ENCODE peak calls at places on chromosomes 4 and X, in four cellular contexts. One of them, this sample, is unnamed.

GRCh38 chrX:39725114-39725513 is 372.6 kb downstream of the BCOR start:
- DNase-seq in NCI-H2029 treated with DMSO at 0.1 percent for 48 hours: no peak
- DNase-seq in NCI-H1436: no peak
- DNase-seq in breast epithelium: no peak
- DNase-seq in this sample: no peak

GRCh38 chrX:106263817-106264216 is 95.7 kb downstream of the PWWP3B start:
- DNase-seq in NCI-H1436: no peak
- DNase-seq in NCI-H2029 treated with DMSO at 0.1 percent for 48 hours: no peak
- DNase-seq in breast epithelium: no peak
- DNase-seq in this sample: no peak

GRCh38 chr4:144654161-144654560 is 8.2 kb downstream of the HHIP start:
- DNase-seq in breast epithelium: no peak
- DNase-seq in NCI-H2029 treated with DMSO at 0.1 percent for 48 hours: no peak
- DNase-seq in NCI-H1436: no peak
- DNase-seq in this sample: no peak

GRCh38 chr4:83561381-83561780 is 25.5 kb downstream of the GPAT3 start:
- DNase-seq in NCI-H1436: no peak
- DNase-seq in NCI-H2029 treated with DMSO at 0.1 percent for 48 hours: no peak
- DNase-seq in breast epithelium: no peak
- DNase-seq in this sample: no peak

GRCh38 chr4:3261411-3262207 is 12.7 kb downstream of the MSANTD1 start:
- DNase-seq in breast epithelium: no peak
- DNase-seq in NCI-H2029 treated with DMSO at 0.1 percent for 48 hours: no peak
- DNase-seq in NCI-H1436: no peak
- DNase-seq in this sample: no peak

GRCh38 chrX:41666251-41666650 is 22.5 kb upstream of the GPR34 start:
- DNase-seq in NCI-H2029 treated with DMSO at 0.1 percent for 48 hours: no peak
- DNase-seq in NCI-H1436: no peak
- DNase-seq in breast epithelium: no peak
- DNase-seq in this sample: no peak

GRCh38 chr4:175419120-175419774 is 392.8 kb downstream of the GPM6A start:
- DNase-seq in NCI-H1436: no peak
- DNase-seq in NCI-H2029 treated with DMSO at 0.1 percent for 48 hours: no peak
- DNase-seq in breast epithelium: no peak
- DNase-seq in this sample: no peak

GRCh38 chrX:17553961-17554482 is 179.0 kb downstream of the NHS start:
- DNase-seq in NCI-H1436: no peak
- DNase-seq in breast epithelium: no peak
- DNase-seq in NCI-H2029 treated with DMSO at 0.1 percent for 48 hours: no peak
- DNase-seq in this sample: no peak

GRCh38 chrX:14064632-14065432 is 35.1 kb upstream of the GEMIN8 start:
- DNase-seq in breast epithelium: no peak
- DNase-seq in NCI-H2029 treated with DMSO at 0.1 percent for 48 hours: no peak
- DNase-seq in NCI-H1436: no peak
- DNase-seq in this sample: no peak

GRCh38 chrX:153828723-153829548 is 1.4 kb downstream of the PDZD4 start:
- DNase-seq in NCI-H1436: no peak
- DNase-seq in breast epithelium: no peak
- DNase-seq in NCI-H2029 treated with DMSO at 0.1 percent for 48 hours: no peak
- DNase-seq in this sample: no peak

GRCh38 chr4:83010111-83010521 is 507 bp downstream of the LIN54 start:
- DNase-seq in NCI-H2029 treated with DMSO at 0.1 percent for 48 hours: no peak
- DNase-seq in breast epithelium: no peak
- DNase-seq in NCI-H1436: no peak
- DNase-seq in this sample: no peak

GRCh38 chr4:124953059-124953850 is 240.7 kb upstream of the ANKRD50 start:
- DNase-seq in NCI-H1436: no peak
- DNase-seq in breast epithelium: no peak
- DNase-seq in NCI-H2029 treated with DMSO at 0.1 percent for 48 hours: no peak
- DNase-seq in this sample: no peak

GRCh38 chr4:14893713-14894112 is 108.6 kb upstream of the CPEB2 start:
- DNase-seq in NCI-H1436: no peak
- DNase-seq in NCI-H2029 treated with DMSO at 0.1 percent for 48 hours: no peak
- DNase-seq in breast epithelium: no peak
- DNase-seq in this sample: no peak

GRCh38 chrX:39311646-39312045 is 510.4 kb downstream of the MID1IP1 start:
- DNase-seq in NCI-H1436: no peak
- DNase-seq in NCI-H2029 treated with DMSO at 0.1 percent for 48 hours: no peak
- DNase-seq in breast epithelium: no peak
- DNase-seq in this sample: no peak

GRCh38 chr4:145719752-145720624 is 40.0 kb downstream of the C4orf51 start:
- DNase-seq in breast epithelium: no peak
- DNase-seq in NCI-H2029 treated with DMSO at 0.1 percent for 48 hours: no peak
- DNase-seq in NCI-H1436: no peak
- DNase-seq in this sample: no peak

GRCh38 chr4:184846531-184846930 is 20.8 kb upstream of the ACSL1 start:
- DNase-seq in NCI-H1436: no peak
- DNase-seq in NCI-H2029 treated with DMSO at 0.1 percent for 48 hours: no peak
- DNase-seq in breast epithelium: no peak
- DNase-seq in this sample: no peak

GRCh38 chrX:24245201-24245600 is 68.7 kb downstream of the SUPT20HL2 start:
- DNase-seq in NCI-H2029 treated with DMSO at 0.1 percent for 48 hours: no peak
- DNase-seq in NCI-H1436: no peak
- DNase-seq in breast epithelium: no peak
- DNase-seq in this sample: no peak

GRCh38 chr4:13547563-13548041 is 3.3 kb upstream of the NKX3-2 start:
- DNase-seq in breast epithelium: no peak
- DNase-seq in NCI-H1436: no peak
- DNase-seq in NCI-H2029 treated with DMSO at 0.1 percent for 48 hours: no peak
- DNase-seq in this sample: no peak

GRCh38 chr4:15585331-15585730 is 69.8 kb downstream of the FBXL5 start:
- DNase-seq in NCI-H1436: no peak
- DNase-seq in NCI-H2029 treated with DMSO at 0.1 percent for 48 hours: no peak
- DNase-seq in breast epithelium: no peak
- DNase-seq in this sample: no peak

GRCh38 chr4:141609243-141609642 is 27.1 kb upstream of the IL15 start:
- DNase-seq in breast epithelium: peak
- DNase-seq in NCI-H1436: no peak
- DNase-seq in NCI-H2029 treated with DMSO at 0.1 percent for 48 hours: no peak
- DNase-seq in this sample: no peak

GRCh38 chr4:26792639-26793038 is 68.0 kb upstream of the STIM2 start:
- DNase-seq in NCI-H1436: no peak
- DNase-seq in breast epithelium: no peak
- DNase-seq in NCI-H2029 treated with DMSO at 0.1 percent for 48 hours: no peak
- DNase-seq in this sample: no peak

GRCh38 chr4:122622400-122622799 is 1.5 kb upstream of the IL21 start:
- DNase-seq in NCI-H1436: no peak
- DNase-seq in breast epithelium: no peak
- DNase-seq in NCI-H2029 treated with DMSO at 0.1 percent for 48 hours: no peak
- DNase-seq in this sample: no peak

GRCh38 chr4:177667687-177668086 is 225.4 kb upstream of the AGA start:
- DNase-seq in breast epithelium: no peak
- DNase-seq in NCI-H2029 treated with DMSO at 0.1 percent for 48 hours: no peak
- DNase-seq in NCI-H1436: no peak
- DNase-seq in this sample: no peak

GRCh38 chrX:155997436-155997835 is at the start of gene IL9R:
- DNase-seq in NCI-H1436: no peak
- DNase-seq in breast epithelium: no peak
- DNase-seq in NCI-H2029 treated with DMSO at 0.1 percent for 48 hours: no peak
- DNase-seq in this sample: no peak

GRCh38 chr4:75547647-75548387 is 8.0 kb upstream of the ODAPH start:
- DNase-seq in breast epithelium: peak
- DNase-seq in NCI-H2029 treated with DMSO at 0.1 percent for 48 hours: no peak
- DNase-seq in NCI-H1436: no peak
- DNase-seq in this sample: no peak

GRCh38 chr4:177339794-177340374 is 30.2 kb downstream of the NEIL3 start:
- DNase-seq in NCI-H2029 treated with DMSO at 0.1 percent for 48 hours: no peak
- DNase-seq in breast epithelium: no peak
- DNase-seq in NCI-H1436: no peak
- DNase-seq in this sample: no peak

GRCh38 chr4:182805606-182806149 is 111.5 kb downstream of the DCTD start:
- DNase-seq in NCI-H1436: no peak
- DNase-seq in NCI-H2029 treated with DMSO at 0.1 percent for 48 hours: no peak
- DNase-seq in breast epithelium: no peak
- DNase-seq in this sample: no peak

This sample was measured in esophagus muscularis mucosa.